ENCODE peak calls at places on chromosomes 12 and 14, in six cellular contexts. J is H9, O is neuronal stem cell, Y is mesendoderm, A is mesenchymal stem cell, X is H1. M is an unnamed sample.

GRCh38 chr14:99936056-99936455 is 129.2 kb upstream of the EVL start:
- DNase-seq in X (no peak), Y (no peak), A (no peak), J (no peak), O (no peak), M (peak)

GRCh38 chr12:43637116-43637515 is 85.1 kb upstream of the ADAMTS20 start:
- DNase-seq in X (no peak), O (no peak), A (no peak), J (no peak), Y (no peak), M (no peak)

GRCh38 chr12:110750784-110751461 is 8.2 kb upstream of the PPP1CC start:
- DNase-seq in A (no peak), J (no peak), X (no peak), Y (no peak), O (no peak), M (no peak)

GRCh38 chr14:90409209-90409730 is 12.4 kb downstream of the CALM1 start:
- DNase-seq in A (peak), X (no peak), J (no peak), Y (no peak), O (no peak), M (peak)

GRCh38 chr12:110005319-110005973 is 6.2 kb downstream of the ANKRD13A start:
- DNase-seq in Y (no peak), X (no peak), J (no peak), A (no peak), O (no peak), M (no peak)

GRCh38 chr12:25769076-25769945 is 189.2 kb upstream of the RASSF8 start:
- DNase-seq in J (no peak), X (no peak), O (no peak), A (peak), Y (no peak), M (peak)

GRCh38 chr14:103139371-103140016 is 16.2 kb downstream of the TNFAIP2 start:
- DNase-seq in X (no peak), O (no peak), Y (peak), A (no peak), J (no peak), M (no peak)

GRCh38 chr14:100297320-100298300 is 8.6 kb downstream of the SLC25A29 start:
- DNase-seq in O (no peak), J (no peak), A (peak), Y (no peak), X (no peak), M (peak)

GRCh38 chr14:32620724-32621123 is 291.6 kb downstream of the AKAP6 start:
- DNase-seq in X (no peak), A (no peak), Y (no peak), O (no peak), J (no peak), M (peak)

GRCh38 chr12:49019435-49020317 is 1.1 kb upstream of the PRKAG1 start:
- DNase-seq in Y (peak), O (no peak), X (peak), A (peak), J (peak), M (peak)

GRCh38 chr14:89621009-89621421 is 204.0 kb upstream of the FOXN3 start:
- DNase-seq in X (no peak), A (no peak), Y (no peak), O (no peak), J (no peak), M (no peak)

GRCh38 chr12:115322275-115322674 is 638.3 kb upstream of the TBX3 start:
- DNase-seq in A (peak), O (no peak), Y (no peak), J (no peak), X (no peak), M (peak)

GRCh38 chr14:22689186-22689585 is 45.0 kb upstream of the OR6J1 start:
- DNase-seq in O (no peak), Y (peak), A (peak), J (no peak), X (no peak), M (peak)

GRCh38 chr12:2047752-2048151 is 5.0 kb upstream of the CACNA1C start:
- DNase-seq in J (no peak), O (no peak), Y (no peak), A (no peak), X (no peak), M (no peak)

GRCh38 chr12:109439181-109439580 is 37.9 kb downstream of the KCTD10 start:
- DNase-seq in Y (no peak), J (no peak), O (no peak), X (no peak), A (no peak), M (no peak)

GRCh38 chr12:131027876-131028586 is 74.3 kb downstream of the ADGRD1 start:
- DNase-seq in J (no peak), Y (no peak), A (no peak), O (no peak), X (no peak), M (no peak)

GRCh38 chr12:131024026-131024425 is 70.3 kb downstream of the ADGRD1 start:
- DNase-seq in X (no peak), A (no peak), O (no peak), J (no peak), Y (no peak), M (no peak)

GRCh38 chr12:131025234-131025633 is 71.5 kb downstream of the ADGRD1 start:
- DNase-seq in J (no peak), X (no peak), O (no peak), Y (no peak), A (no peak), M (no peak)

GRCh38 chr12:131024721-131025120 is 71.0 kb downstream of the ADGRD1 start:
- DNase-seq in J (no peak), Y (no peak), A (no peak), O (no peak), X (no peak), M (no peak)

DNA sequence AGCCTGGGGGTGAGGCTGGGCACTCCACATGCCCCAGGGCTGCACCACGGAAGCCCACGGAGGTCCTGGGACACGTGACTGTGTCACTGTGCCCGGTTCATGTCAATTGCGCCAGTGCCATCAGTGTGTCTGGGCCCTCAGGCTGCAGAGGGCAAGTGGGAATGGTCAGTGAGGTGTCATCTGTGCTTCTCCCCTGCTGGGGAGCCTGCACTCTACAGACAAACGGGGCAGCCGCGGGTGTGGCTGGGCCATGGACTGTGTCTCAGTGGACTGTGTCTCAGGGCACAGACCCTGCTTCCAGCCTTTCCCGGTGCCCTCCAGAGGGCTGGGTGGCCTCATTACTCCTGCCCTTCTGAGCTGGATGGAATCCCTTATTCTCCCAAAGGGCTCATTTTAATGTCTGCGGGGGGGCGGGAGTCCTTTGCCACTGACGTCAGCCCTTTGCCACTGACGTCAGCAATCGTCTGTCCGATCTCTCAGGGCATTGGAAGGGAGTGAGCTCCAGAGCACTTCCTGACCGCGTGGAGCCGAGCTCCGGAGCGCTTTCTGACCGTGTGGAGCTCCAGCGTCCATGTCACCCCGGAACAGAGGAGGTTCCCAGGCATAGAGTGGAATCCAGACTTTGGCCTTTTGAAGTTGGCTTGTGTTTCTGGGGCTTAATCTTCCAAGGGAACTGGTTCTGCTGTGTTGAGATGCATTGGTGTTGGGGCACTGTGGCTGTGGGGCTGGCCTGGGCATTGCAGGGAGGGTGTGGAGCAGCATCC is 72.4 kb downstream of the ADGRD1 start:
- DNase-seq in O (no peak), X (no peak), A (no peak), J (no peak), Y (no peak), M (no peak)
- H2BK15ac ChIP-seq in O (peak), X (no peak), A (no peak), J (no peak), Y (no peak), M (no peak)

GRCh38 chr12:131014343-131014742 is 60.6 kb downstream of the ADGRD1 start:
- DNase-seq in A (no peak), J (no peak), X (no peak), O (no peak), Y (no peak), M (no peak)
- H2BK15ac ChIP-seq in A (no peak), J (no peak), X (no peak), O (no peak), Y (no peak), M (no peak)

DNA sequence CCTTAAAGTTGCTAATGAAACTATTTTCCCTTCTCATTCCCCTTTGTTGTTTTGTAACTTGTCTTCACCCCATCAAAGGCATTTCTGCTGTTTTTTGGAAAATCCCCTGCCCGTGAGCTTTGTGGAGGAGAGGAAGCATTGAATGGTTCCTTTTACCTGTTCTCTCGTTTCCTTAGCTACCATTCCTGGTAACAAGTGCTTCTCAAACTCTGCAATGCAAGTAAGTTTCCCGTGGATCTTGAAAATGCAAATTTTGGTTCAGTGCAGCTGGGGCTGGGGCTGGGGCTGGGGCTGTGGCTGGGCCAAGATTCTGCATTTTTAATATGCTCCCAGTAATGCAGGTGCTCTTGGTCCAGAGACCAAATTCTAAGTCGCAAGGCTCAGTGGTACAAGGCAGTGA is 151.5 kb downstream of the TTLL5 start:
- DNase-seq in J (no peak), X (no peak), Y (no peak), O (no peak), A (no peak), M (no peak)
- H2BK15ac ChIP-seq in J (no peak), X (no peak), Y (no peak), O (no peak), A (no peak), M (no peak)

GRCh38 chr12:111886662-111887545 is 44.9 kb downstream of the MAPKAPK5 start:
- DNase-seq in A (no peak), X (no peak), Y (no peak), J (no peak), O (no peak), M (no peak)
- H2BK15ac ChIP-seq in A (no peak), X (no peak), Y (no peak), J (no peak), O (no peak), M (no peak)

GRCh38 chr12:18970603-18971002 is 158.9 kb upstream of the PLEKHA5 start:
- DNase-seq in A (no peak), O (no peak), Y (peak), J (peak), X (no peak), M (peak)
- H2BK15ac ChIP-seq in A (no peak), O (no peak), Y (no peak), J (no peak), X (no peak), M (no peak)

GRCh38 chr14:41810362-41810761 is 203.7 kb downstream of the LRFN5 start:
- DNase-seq in A (no peak), J (no peak), X (no peak), Y (no peak), O (no peak), M (no peak)
- H2BK15ac ChIP-seq in A (no peak), J (no peak), X (no peak), Y (no peak), O (no peak), M (no peak)

GRCh38 chr14:106067935-106068334 is 541.6 kb downstream of the TMEM121 start:
- DNase-seq in X (no peak), O (no peak), A (no peak), Y (no peak), J (no peak), M (no peak)
- H2BK15ac ChIP-seq in X (no peak), O (no peak), A (no peak), Y (no peak), J (no peak), M (no peak)

GRCh38 chr12:99004799-99005474 is 359.8 kb downstream of the APAF1 start:
- DNase-seq in X (no peak), O (no peak), Y (no peak), J (no peak), A (no peak), M (no peak)
- H2BK15ac ChIP-seq in X (no peak), O (no peak), Y (no peak), J (no peak), A (no peak), M (no peak)

GRCh38 chr12:53074290-53074998 is 4.7 kb downstream of the SPRYD3 start:
- DNase-seq in J (no peak), A (no peak), X (no peak), O (no peak), Y (no peak), M (no peak)
- H2BK15ac ChIP-seq in J (no peak), A (no peak), X (no peak), O (no peak), Y (no peak), M (no peak)

GRCh38 chr14:75805646-75806045 is 144.6 kb downstream of the TTLL5 start:
- DNase-seq in Y (no peak), X (no peak), A (no peak), J (no peak), O (no peak), M (no peak)
- H2BK15ac ChIP-seq in Y (no peak), X (no peak), A (no peak), J (no peak), O (no peak), M (no peak)

M was measured in IMR-90.